ENCODE peak calls at places on chromosomes 5 and 9, in four cellular contexts. One of them, this sample, is unnamed.

GRCh38 chr9:112002847-112003457 is 106.3 kb downstream of the UGCG start:
- DNase-seq in upper lobe of right lung: no peak
- DNase-seq in T-helper 2 cell: no peak
- DNase-seq in globus pallidus: no peak
- DNase-seq in this sample: no peak

GRCh38 chr5:5483880-5484595 is 61.6 kb downstream of the ICE1 start:
- DNase-seq in globus pallidus: no peak
- DNase-seq in upper lobe of right lung: no peak
- DNase-seq in T-helper 2 cell: no peak
- DNase-seq in this sample: no peak

GRCh38 chr5:135662683-135663082 is 83.9 kb upstream of the CXCL14 start:
- DNase-seq in globus pallidus: no peak
- DNase-seq in upper lobe of right lung: no peak
- DNase-seq in T-helper 2 cell: no peak
- DNase-seq in this sample: no peak

GRCh38 chr9:91131433-91131839 is 230.3 kb downstream of the AUH start:
- DNase-seq in globus pallidus: no peak
- DNase-seq in T-helper 2 cell: peak; percentile 99
- DNase-seq in upper lobe of right lung: no peak
- DNase-seq in this sample: peak; percentile 78

GRCh38 chr9:20729545-20729944 is 45.5 kb downstream of the FOCAD start:
- DNase-seq in T-helper 2 cell: no peak
- DNase-seq in globus pallidus: no peak
- DNase-seq in upper lobe of right lung: no peak
- DNase-seq in this sample: no peak

GRCh38 chr9:117963493-117963892 is 259.3 kb downstream of the TLR4 start:
- DNase-seq in upper lobe of right lung: no peak
- DNase-seq in T-helper 2 cell: no peak
- DNase-seq in globus pallidus: no peak
- DNase-seq in this sample: no peak

GRCh38 chr9:7336356-7337075 is 463.1 kb downstream of the DMAC1 start:
- DNase-seq in T-helper 2 cell: no peak
- DNase-seq in globus pallidus: no peak
- DNase-seq in upper lobe of right lung: no peak
- DNase-seq in this sample: no peak

GRCh38 chr9:121844090-121844489 is 192.7 kb downstream of the DAB2IP start:
- DNase-seq in T-helper 2 cell: no peak
- DNase-seq in upper lobe of right lung: no peak
- DNase-seq in globus pallidus: no peak
- DNase-seq in this sample: no peak

GRCh38 chr5:14268236-14268701 is 125.1 kb downstream of the TRIO start:
- DNase-seq in upper lobe of right lung: no peak
- DNase-seq in T-helper 2 cell: no peak
- DNase-seq in globus pallidus: no peak
- DNase-seq in this sample: no peak

GRCh38 chr5:68436686-68437520 is 221.3 kb downstream of the PIK3R1 start:
- DNase-seq in T-helper 2 cell: no peak
- DNase-seq in upper lobe of right lung: no peak
- DNase-seq in globus pallidus: no peak
- DNase-seq in this sample: no peak

GRCh38 chr5:180603076-180603591 is 11.8 kb upstream of the SCGB3A1 start:
- DNase-seq in upper lobe of right lung: peak; percentile 56
- DNase-seq in globus pallidus: no peak
- DNase-seq in T-helper 2 cell: no peak
- DNase-seq in this sample: no peak

GRCh38 chr9:125141251-125141650 is 2.1 kb downstream of the SCAI start:
- DNase-seq in globus pallidus: no peak
- DNase-seq in upper lobe of right lung: no peak
- DNase-seq in T-helper 2 cell: no peak
- DNase-seq in this sample: no peak

GRCh38 chr9:4657426-4658159 is 4.5 kb upstream of the PLPP6 start:
- DNase-seq in T-helper 2 cell: no peak
- DNase-seq in upper lobe of right lung: no peak
- DNase-seq in globus pallidus: no peak
- DNase-seq in this sample: no peak

GRCh38 chr5:164869325-164869724 is 1363.9 kb downstream of the MAT2B start:
- DNase-seq in globus pallidus: no peak
- DNase-seq in upper lobe of right lung: no peak
- DNase-seq in T-helper 2 cell: no peak
- DNase-seq in this sample: no peak

GRCh38 chr5:95975703-95976102 is 14.1 kb upstream of the ELL2 start:
- DNase-seq in globus pallidus: no peak
- DNase-seq in upper lobe of right lung: no peak
- DNase-seq in T-helper 2 cell: no peak
- DNase-seq in this sample: no peak

GRCh38 chr5:172647341-172648007 is 6.4 kb downstream of the NEURL1B start:
- DNase-seq in globus pallidus: no peak
- DNase-seq in upper lobe of right lung: no peak
- DNase-seq in T-helper 2 cell: no peak
- DNase-seq in this sample: no peak

GRCh38 chr9:129509508-129509907 is 111.4 kb downstream of the C9orf50 start:
- DNase-seq in upper lobe of right lung: no peak
- DNase-seq in T-helper 2 cell: no peak
- DNase-seq in globus pallidus: no peak
- DNase-seq in this sample: no peak

GRCh38 chr5:124662261-124662781 is 84.1 kb downstream of the ZNF608 start:
- DNase-seq in T-helper 2 cell: no peak
- DNase-seq in globus pallidus: no peak
- DNase-seq in upper lobe of right lung: no peak
- DNase-seq in this sample: no peak

GRCh38 chr5:122906768-122907167 is 61.4 kb downstream of the SNX24 start:
- DNase-seq in T-helper 2 cell: no peak
- DNase-seq in upper lobe of right lung: no peak
- DNase-seq in globus pallidus: no peak
- DNase-seq in this sample: no peak

GRCh38 chr5:155001523-155001922 is 12.0 kb upstream of the KIF4B start:
- DNase-seq in T-helper 2 cell: no peak
- DNase-seq in upper lobe of right lung: no peak
- DNase-seq in globus pallidus: no peak
- DNase-seq in this sample: no peak

GRCh38 chr9:89351584-89351983 is 33.3 kb downstream of the SECISBP2 start:
- DNase-seq in globus pallidus: no peak
- DNase-seq in upper lobe of right lung: no peak
- DNase-seq in T-helper 2 cell: no peak
- DNase-seq in this sample: no peak

GRCh38 chr5:1445313-1445894 is at the start of gene SLC6A3:
- DNase-seq in upper lobe of right lung: peak; percentile 65
- DNase-seq in T-helper 2 cell: no peak
- DNase-seq in globus pallidus: no peak
- DNase-seq in this sample: no peak

GRCh38 chr5:158026248-158027031 is 167.5 kb upstream of the CLINT1 start:
- DNase-seq in upper lobe of right lung: no peak
- DNase-seq in T-helper 2 cell: no peak
- DNase-seq in globus pallidus: peak; percentile 74
- DNase-seq in this sample: no peak

GRCh38 chr9:70569070-70569772 is 154.8 kb upstream of the KLF9 start:
- DNase-seq in upper lobe of right lung: no peak
- DNase-seq in globus pallidus: no peak
- DNase-seq in T-helper 2 cell: no peak
- DNase-seq in this sample: no peak

GRCh38 chr5:55429707-55430253 is 105.0 kb downstream of the PLPP1 start:
- DNase-seq in T-helper 2 cell: no peak
- DNase-seq in upper lobe of right lung: no peak
- DNase-seq in globus pallidus: no peak
- DNase-seq in this sample: no peak

GRCh38 chr9:754150-754931 is 87.2 kb upstream of the DMRT1 start:
- DNase-seq in globus pallidus: no peak
- DNase-seq in T-helper 2 cell: no peak
- DNase-seq in upper lobe of right lung: no peak
- DNase-seq in this sample: no peak

GRCh38 chr5:14959443-14960119 is 88.0 kb upstream of the ANKH start:
- DNase-seq in globus pallidus: no peak
- DNase-seq in upper lobe of right lung: no peak
- DNase-seq in T-helper 2 cell: no peak
- DNase-seq in this sample: no peak